ENCODE peak calls at places on chromosome 19, in five cellular contexts. O, H, Z, Y and S are unnamed samples.

GRCh38 chr19:35429698-35430097 is 18.4 kb upstream of the FFAR2 start:
- DNase-seq in Z (no peak), H (no peak), O (no peak), Y (no peak), S (no peak)

GRCh38 chr19:42363614-42364346 is 26.3 kb downstream of the CNFN start:
- DNase-seq in Z (no peak), O (no peak), Y (peak), H (no peak), S (no peak)

GRCh38 chr19:46812898-46813569 is 24.6 kb upstream of the SLC1A5 start:
- DNase-seq in O (no peak), Y (no peak), Z (no peak), H (no peak), S (no peak)

GRCh38 chr19:13492128-13492527 is 14.2 kb downstream of the CACNA1A start:
- DNase-seq in Y (no peak), O (no peak), Z (peak), H (no peak), S (peak)

GRCh38 chr19:47020992-47021496 is 1.4 kb downstream of the NPAS1 start:
- DNase-seq in Y (no peak), O (no peak), H (no peak), Z (no peak), S (no peak)

GRCh38 chr19:45187421-45188100 is 9.0 kb downstream of the BLOC1S3 start:
- DNase-seq in H (no peak), O (no peak), Z (no peak), Y (no peak), S (no peak)

GRCh38 chr19:3275068-3275582 is 50.7 kb downstream of the CELF5 start:
- DNase-seq in Z (no peak), H (peak), O (no peak), Y (peak), S (no peak)

GRCh38 chr19:49338691-49339363 is 3.6 kb downstream of the CD37 start:
- DNase-seq in Z (no peak), Y (peak), H (peak), O (peak), S (no peak)

GRCh38 chr19:6744381-6745288 is 5.2 kb downstream of the TRIP10 start:
- DNase-seq in H (no peak), Z (peak), O (no peak), Y (peak), S (no peak)

GRCh38 chr19:3082331-3082730 is 11.8 kb upstream of the GNA11 start:
- DNase-seq in O (no peak), H (no peak), Z (no peak), Y (no peak), S (no peak)

GRCh38 chr19:41994994-41995958 is 1.2 kb upstream of the ATP1A3 start:
- DNase-seq in Z (no peak), O (no peak), H (no peak), Y (no peak), S (no peak)

GRCh38 chr19:48798937-48799336 is 11.9 kb downstream of the BCAT2 start:
- DNase-seq in O (no peak), Z (no peak), Y (no peak), H (no peak), S (no peak)

GRCh38 chr19:10861118-10861651 is 10.2 kb upstream of the CARM1 start:
- DNase-seq in H (peak), Z (no peak), O (no peak), Y (peak), S (peak)

GRCh38 chr19:2168619-2169424 is 5.1 kb downstream of the DOT1L start:
- DNase-seq in H (no peak), Z (peak), Y (peak), O (peak), S (peak)

GRCh38 chr19:44142014-44142523 is 715 bp downstream of the ZNF234 start:
- DNase-seq in Z (no peak), H (peak), Y (no peak), O (no peak), S (peak)

GRCh38 chr19:8101311-8101710 is 48.1 kb downstream of the FBN3 start:
- DNase-seq in Z (no peak), O (no peak), Y (no peak), H (no peak), S (no peak)

GRCh38 chr19:27793128-27793643 is 1419.8 kb downstream of the UQCRFS1 start:
- DNase-seq in Y (peak), Z (peak), H (peak), O (peak), S (peak)

GRCh38 chr19:38869836-38870607 is 8.1 kb downstream of the RINL start:
- DNase-seq in Z (no peak), O (no peak), Y (peak), H (peak), S (no peak)

GRCh38 chr19:14432817-14433453 is at the start of gene PKN1:
- DNase-seq in O (no peak), Y (peak), H (peak), Z (no peak), S (no peak)